ENCODE peak calls at places on chromosomes 2 and 18, in six cellular contexts. One of them, this sample, is unnamed.

GRCh38 chr2:182360012-182360662 is 66.7 kb downstream of the PDE1A start:
- DNase-seq in K562: no peak
- DNase-seq in suprapubic skin: no peak
- DNase-seq in A549: peak
- DNase-seq in ovary: no peak
- DNase-seq in H1: no peak
- DNase-seq in this sample: no peak

GRCh38 chr2:173855686-173856085 is 109.5 kb downstream of the SP3 start:
- DNase-seq in K562: no peak
- DNase-seq in suprapubic skin: no peak
- DNase-seq in A549: no peak
- DNase-seq in ovary: no peak
- DNase-seq in H1: no peak
- DNase-seq in this sample: no peak

GRCh38 chr2:131038258-131039100 is 54.8 kb downstream of the FAM168B start:
- DNase-seq in K562: no peak
- DNase-seq in suprapubic skin: no peak
- DNase-seq in A549: no peak
- DNase-seq in ovary: no peak
- DNase-seq in H1: no peak
- DNase-seq in this sample: no peak

GRCh38 chr2:20976527-20976926 is 67.3 kb downstream of the APOB start:
- DNase-seq in K562: no peak
- DNase-seq in suprapubic skin: no peak
- DNase-seq in A549: no peak
- DNase-seq in ovary: no peak
- DNase-seq in H1: no peak
- DNase-seq in this sample: no peak

GRCh38 chr18:76380791-76381405 is 114.1 kb downstream of the ZNF516 start:
- DNase-seq in K562: peak
- DNase-seq in suprapubic skin: no peak
- DNase-seq in A549: peak
- DNase-seq in ovary: peak
- DNase-seq in H1: peak
- DNase-seq in this sample: no peak

GRCh38 chr2:83536489-83537020 is 922.5 kb downstream of the SUCLG1 start:
- DNase-seq in K562: no peak
- DNase-seq in suprapubic skin: no peak
- DNase-seq in A549: no peak
- DNase-seq in ovary: no peak
- DNase-seq in H1: no peak
- DNase-seq in this sample: no peak

GRCh38 chr2:130828461-130828860 is 8.3 kb upstream of the ARHGEF4 start:
- DNase-seq in K562: no peak
- DNase-seq in suprapubic skin: no peak
- DNase-seq in A549: peak
- DNase-seq in ovary: no peak
- DNase-seq in H1: no peak
- DNase-seq in this sample: no peak

GRCh38 chr2:166229678-166230023 is 101.8 kb upstream of the SCN1A start:
- DNase-seq in K562: no peak
- DNase-seq in suprapubic skin: no peak
- DNase-seq in A549: peak
- DNase-seq in ovary: no peak
- DNase-seq in H1: no peak
- DNase-seq in this sample: no peak

GRCh38 chr2:208047840-208048239 is 22.5 kb upstream of the PLEKHM3 start:
- DNase-seq in K562: no peak
- DNase-seq in suprapubic skin: no peak
- DNase-seq in A549: no peak
- DNase-seq in ovary: no peak
- DNase-seq in H1: no peak
- DNase-seq in this sample: no peak

GRCh38 chr2:206225435-206226232 is 48.8 kb upstream of the ZDBF2 start:
- DNase-seq in K562: no peak
- DNase-seq in suprapubic skin: no peak
- DNase-seq in A549: no peak
- DNase-seq in ovary: no peak
- DNase-seq in H1: no peak
- DNase-seq in this sample: no peak

GRCh38 chr2:84964406-84965191 is 6.4 kb upstream of the KCMF1 start:
- DNase-seq in K562: no peak
- DNase-seq in suprapubic skin: no peak
- DNase-seq in A549: no peak
- DNase-seq in ovary: no peak
- DNase-seq in H1: no peak
- DNase-seq in this sample: no peak

GRCh38 chr2:84965192-84965516 is 5.8 kb upstream of the KCMF1 start:
- DNase-seq in K562: no peak
- DNase-seq in suprapubic skin: no peak
- DNase-seq in A549: no peak
- DNase-seq in ovary: no peak
- DNase-seq in H1: no peak
- DNase-seq in this sample: no peak

GRCh38 chr2:84962917-84963316 is 8.0 kb upstream of the KCMF1 start:
- DNase-seq in K562: no peak
- DNase-seq in suprapubic skin: no peak
- DNase-seq in A549: no peak
- DNase-seq in ovary: no peak
- DNase-seq in H1: no peak
- DNase-seq in this sample: no peak

GRCh38 chr2:84963323-84963691 is 7.7 kb upstream of the KCMF1 start:
- DNase-seq in K562: no peak
- DNase-seq in suprapubic skin: no peak
- DNase-seq in A549: no peak
- DNase-seq in ovary: no peak
- DNase-seq in H1: no peak
- DNase-seq in this sample: no peak

DNA sequence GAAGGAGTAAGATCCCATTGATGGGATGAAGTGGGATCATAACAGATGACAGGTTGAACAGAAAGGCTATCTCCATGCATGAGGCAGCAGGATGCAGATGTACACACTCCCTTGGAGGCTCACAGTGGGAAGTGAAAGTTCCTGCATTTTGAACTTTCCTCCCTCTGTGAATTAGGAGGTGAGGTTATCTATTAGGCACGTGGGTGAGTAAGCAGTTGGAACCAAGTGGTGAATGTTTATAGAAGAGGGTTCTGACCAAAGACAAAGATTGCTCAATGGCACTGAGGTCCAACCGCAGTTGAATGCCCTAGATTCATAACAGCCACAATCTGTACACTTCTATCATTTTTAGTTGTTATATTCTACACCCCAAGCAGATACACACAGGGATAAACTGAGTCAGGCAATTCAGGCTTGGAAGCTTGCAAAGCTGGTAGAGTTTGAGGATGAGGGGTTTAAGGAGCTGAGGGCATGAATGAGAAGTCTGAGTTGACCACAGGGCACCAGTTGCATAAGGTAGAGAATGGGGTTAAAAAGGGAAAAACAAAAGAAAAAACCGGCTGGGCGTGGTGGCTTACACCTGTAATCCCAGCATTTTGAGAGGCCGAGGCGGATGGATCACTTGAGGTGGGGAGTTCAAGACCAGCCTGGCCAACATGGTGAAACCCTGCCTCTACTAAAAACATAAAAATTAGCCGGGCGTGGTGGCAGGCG is 7.1 kb upstream of the KCMF1 start:
- DNase-seq in K562: no peak
- DNase-seq in suprapubic skin: no peak
- DNase-seq in A549: peak
- DNase-seq in ovary: no peak
- DNase-seq in H1: no peak
- DNase-seq in this sample: no peak
- TF ChIP-seq EP300 in K562: no peak
- TF ChIP-seq EP300 in suprapubic skin: no peak
- TF ChIP-seq EP300 in A549: no peak
- TF ChIP-seq EP300 in ovary: no peak
- TF ChIP-seq EP300 in H1: no peak
- TF ChIP-seq EP300 in this sample: no peak

DNA sequence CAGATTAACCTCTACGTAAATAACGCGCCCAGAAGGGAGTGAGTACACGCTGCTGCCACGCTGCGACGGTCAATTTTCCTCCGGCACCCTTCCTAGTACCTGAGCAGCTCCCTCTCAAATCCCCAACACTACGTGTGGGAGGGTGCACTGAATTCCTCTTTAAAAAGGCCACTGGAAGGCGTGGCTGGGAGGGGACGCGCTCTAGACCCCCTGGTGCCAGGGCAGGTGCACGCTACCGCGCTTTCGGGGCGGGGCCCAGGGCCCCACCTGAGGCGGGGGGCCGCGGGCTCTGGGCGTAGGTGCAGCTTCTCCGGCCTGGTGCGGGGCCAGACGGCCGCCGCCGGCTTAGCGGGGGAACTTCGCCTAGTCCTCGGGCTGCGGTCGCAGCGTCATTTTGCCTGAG is 668 bp upstream of the ANKRD12 start:
- DNase-seq in K562: peak
- DNase-seq in suprapubic skin: no peak
- DNase-seq in A549: peak
- DNase-seq in ovary: no peak
- DNase-seq in H1: peak
- DNase-seq in this sample: no peak
- TF ChIP-seq EP300 in K562: no peak
- TF ChIP-seq EP300 in suprapubic skin: no peak
- TF ChIP-seq EP300 in A549: no peak
- TF ChIP-seq EP300 in ovary: no peak
- TF ChIP-seq EP300 in H1: no peak
- TF ChIP-seq EP300 in this sample: no peak

DNA sequence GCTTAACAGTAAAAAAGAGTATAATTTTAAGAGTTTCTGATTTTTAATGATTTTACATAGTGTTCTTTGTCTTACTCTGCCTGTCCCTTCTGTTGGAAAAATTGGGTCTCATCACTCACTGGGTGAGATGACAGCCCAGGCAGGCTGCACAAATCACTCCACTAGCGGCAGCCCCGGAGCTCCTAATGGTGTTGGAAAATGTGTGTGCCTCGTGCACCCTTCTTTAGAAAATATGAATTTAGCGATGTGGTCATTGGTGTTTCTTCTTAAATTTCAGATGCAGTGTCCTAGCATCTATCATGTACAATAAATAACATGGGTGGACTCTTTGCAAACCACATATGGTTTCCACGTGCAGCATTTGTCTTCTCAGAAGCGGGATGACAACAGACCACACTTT is 194.2 kb downstream of the ACKR3 start:
- DNase-seq in K562: no peak
- DNase-seq in suprapubic skin: peak
- DNase-seq in A549: no peak
- DNase-seq in ovary: no peak
- DNase-seq in H1: no peak
- DNase-seq in this sample: no peak
- TF ChIP-seq EP300 in K562: no peak
- TF ChIP-seq EP300 in suprapubic skin: no peak
- TF ChIP-seq EP300 in A549: no peak
- TF ChIP-seq EP300 in ovary: no peak
- TF ChIP-seq EP300 in H1: no peak
- TF ChIP-seq EP300 in this sample: no peak

GRCh38 chr2:214674278-214674677 is 135.2 kb downstream of the BARD1 start:
- DNase-seq in K562: no peak
- DNase-seq in suprapubic skin: no peak
- DNase-seq in A549: no peak
- DNase-seq in ovary: no peak
- DNase-seq in H1: no peak
- DNase-seq in this sample: no peak

GRCh38 chr2:214676421-214677089 is 132.9 kb downstream of the BARD1 start:
- DNase-seq in K562: no peak
- DNase-seq in suprapubic skin: no peak
- DNase-seq in A549: no peak
- DNase-seq in ovary: no peak
- DNase-seq in H1: no peak
- DNase-seq in this sample: no peak

GRCh38 chr2:214671330-214671850 is 138.1 kb downstream of the BARD1 start:
- DNase-seq in K562: no peak
- DNase-seq in suprapubic skin: no peak
- DNase-seq in A549: no peak
- DNase-seq in ovary: no peak
- DNase-seq in H1: no peak
- DNase-seq in this sample: no peak
- TF ChIP-seq EP300 in K562: no peak
- TF ChIP-seq EP300 in suprapubic skin: no peak
- TF ChIP-seq EP300 in A549: no peak
- TF ChIP-seq EP300 in ovary: no peak
- TF ChIP-seq EP300 in H1: no peak
- TF ChIP-seq EP300 in this sample: no peak

DNA sequence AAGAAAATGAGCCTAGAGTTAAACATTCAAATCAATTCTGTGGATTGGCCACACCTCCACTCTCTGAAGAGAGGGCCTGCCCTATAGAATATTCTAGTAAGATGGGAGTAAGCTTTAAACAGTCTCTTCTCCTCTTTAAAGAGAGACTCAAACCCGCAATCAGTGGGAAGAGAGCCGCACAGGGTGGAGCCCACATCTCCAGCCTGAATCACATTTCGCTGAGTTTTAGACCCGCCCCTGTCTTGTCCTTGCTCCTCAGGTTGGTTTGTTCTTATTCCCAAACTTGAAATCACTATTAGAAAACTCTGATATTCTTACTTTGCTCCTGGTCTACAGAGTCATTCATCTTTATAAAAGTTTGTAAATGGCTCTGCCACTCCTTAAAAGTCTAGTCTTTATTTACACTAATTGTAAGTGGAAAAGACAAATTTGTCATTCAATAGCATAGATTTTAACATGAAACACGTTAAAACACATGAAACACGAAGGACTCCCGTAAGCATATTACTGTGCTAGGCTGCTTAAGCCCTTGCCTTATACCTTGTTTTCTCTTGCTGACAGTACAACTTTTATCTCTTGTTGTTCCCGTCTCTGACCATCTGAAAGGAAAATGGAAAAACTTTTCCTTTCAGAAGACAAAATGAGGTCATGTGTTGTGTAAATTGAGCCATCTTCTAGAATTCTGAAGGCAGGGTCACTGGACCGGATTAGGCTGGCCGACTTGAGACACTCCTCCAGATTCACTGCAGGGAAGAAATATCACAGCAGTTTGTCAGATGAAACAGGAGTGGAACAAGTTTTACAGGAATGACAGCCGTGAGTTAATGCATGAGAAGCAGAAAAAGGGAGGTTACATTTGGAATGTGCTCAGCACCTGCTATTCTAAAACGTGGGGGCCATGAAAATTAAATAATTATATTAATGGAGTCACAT is 5.6 kb downstream of the DSC1 start:
- DNase-seq in K562: no peak
- DNase-seq in suprapubic skin: no peak
- DNase-seq in A549: no peak
- DNase-seq in ovary: no peak
- DNase-seq in H1: no peak
- DNase-seq in this sample: no peak
- TF ChIP-seq EP300 in K562: no peak
- TF ChIP-seq EP300 in suprapubic skin: no peak
- TF ChIP-seq EP300 in A549: no peak
- TF ChIP-seq EP300 in ovary: no peak
- TF ChIP-seq EP300 in H1: no peak
- TF ChIP-seq EP300 in this sample: no peak

DNA sequence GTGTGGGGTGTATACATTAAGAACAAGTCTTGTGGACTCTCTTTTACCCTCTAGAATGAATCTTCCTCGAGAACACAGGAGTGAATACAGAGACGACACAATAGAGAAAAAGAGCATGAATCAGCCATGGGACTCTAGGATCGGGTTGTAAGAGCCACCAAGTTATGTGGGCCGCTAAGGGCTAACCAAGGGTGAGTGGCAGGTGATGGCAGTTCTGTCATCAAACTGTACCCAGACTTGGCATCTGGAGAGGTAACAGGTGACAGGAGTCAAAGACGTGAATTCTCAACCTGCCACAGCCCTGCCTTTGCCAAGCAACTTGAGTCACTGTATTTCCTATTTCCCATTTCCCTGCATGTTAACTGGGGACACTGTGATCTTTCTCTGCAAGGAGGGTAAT is 11.2 kb downstream of the SERPINE2 start:
- DNase-seq in K562: no peak
- DNase-seq in suprapubic skin: no peak
- DNase-seq in A549: no peak
- DNase-seq in ovary: no peak
- DNase-seq in H1: no peak
- DNase-seq in this sample: no peak
- TF ChIP-seq EP300 in K562: no peak
- TF ChIP-seq EP300 in suprapubic skin: no peak
- TF ChIP-seq EP300 in A549: no peak
- TF ChIP-seq EP300 in ovary: no peak
- TF ChIP-seq EP300 in H1: no peak
- TF ChIP-seq EP300 in this sample: no peak